ENCODE peak calls at places on chromosomes 1 and 21, in five cellular contexts. S is ovary, V is A549, Z is esophagus muscularis mucosa, M is transverse colon. D is an unnamed sample. For H3K4me1, the result is how much of the 10 kb centered on the place peaks cover.

GRCh38 chr21:44498965-44499560 is 40.9 kb downstream of the KRTAP10-1 start:
- DNase-seq in M (peak), V (no peak), Z (no peak), S (no peak), D (no peak)

GRCh38 chr1:232457607-232458006 is 172.3 kb downstream of the SIPA1L2 start:
- DNase-seq in M (no peak), Z (no peak), V (no peak), S (no peak), D (no peak)

GRCh38 chr1:155968670-155969069 is 9.7 kb downstream of the ARHGEF2 start:
- DNase-seq in S (peak), V (no peak), Z (no peak), M (no peak), D (no peak)

GRCh38 chr1:119139393-119139792 is 1.1 kb downstream of the WARS2 start:
- DNase-seq in Z (no peak), S (no peak), M (no peak), V (no peak), D (no peak)

GRCh38 chr1:54959241-54959640 is 21.2 kb upstream of the TMEM61 start:
- DNase-seq in S (no peak), V (no peak), Z (no peak), M (no peak), D (no peak)

GRCh38 chr1:8406946-8407345 is 89.0 kb downstream of the SLC45A1 start:
- DNase-seq in Z (no peak), M (no peak), S (no peak), V (no peak), D (no peak)

GRCh38 chr1:241730031-241730430 is 78.0 kb downstream of the WDR64 start:
- DNase-seq in Z (no peak), S (no peak), V (no peak), M (no peak), D (no peak)

GRCh38 chr1:172717722-172718455 is 59.0 kb downstream of the FASLG start:
- DNase-seq in M (no peak), Z (no peak), V (peak), S (no peak), D (no peak)

GRCh38 chr1:87958711-87959110 is 630.0 kb downstream of the LMO4 start:
- DNase-seq in V (no peak), M (no peak), Z (no peak), S (no peak), D (no peak)

GRCh38 chr1:10173582-10173981 is 36.8 kb upstream of the KIF1B start:
- DNase-seq in M (no peak), S (no peak), Z (no peak), V (no peak), D (no peak)

DNA sequence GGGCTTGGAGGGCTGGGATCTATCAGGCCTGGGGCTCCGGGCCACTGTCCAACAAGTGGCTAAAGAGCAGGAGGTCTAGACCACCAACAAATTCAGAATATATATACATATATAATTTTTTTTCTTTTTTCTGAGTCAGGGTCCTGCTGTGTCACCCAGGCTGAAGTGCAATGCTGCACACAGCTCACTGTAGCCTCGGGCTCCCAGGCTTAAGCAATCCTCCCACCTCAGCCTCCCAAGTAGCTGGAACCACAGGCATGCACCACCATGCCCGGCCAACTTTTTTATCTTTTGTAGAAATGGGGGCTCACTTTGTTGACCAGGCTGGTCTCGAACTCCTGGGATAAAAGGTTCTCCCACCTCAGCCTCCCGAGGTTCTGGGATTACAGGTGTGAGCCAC is 6.8 kb upstream of the LAPTM5 start:
- DNase-seq in V (no peak), S (no peak), Z (no peak), M (no peak), D (no peak)
- H3K4me1 ChIP-seq in V (under half), S (under half), Z (under half), M (under half), D (half or more)

DNA sequence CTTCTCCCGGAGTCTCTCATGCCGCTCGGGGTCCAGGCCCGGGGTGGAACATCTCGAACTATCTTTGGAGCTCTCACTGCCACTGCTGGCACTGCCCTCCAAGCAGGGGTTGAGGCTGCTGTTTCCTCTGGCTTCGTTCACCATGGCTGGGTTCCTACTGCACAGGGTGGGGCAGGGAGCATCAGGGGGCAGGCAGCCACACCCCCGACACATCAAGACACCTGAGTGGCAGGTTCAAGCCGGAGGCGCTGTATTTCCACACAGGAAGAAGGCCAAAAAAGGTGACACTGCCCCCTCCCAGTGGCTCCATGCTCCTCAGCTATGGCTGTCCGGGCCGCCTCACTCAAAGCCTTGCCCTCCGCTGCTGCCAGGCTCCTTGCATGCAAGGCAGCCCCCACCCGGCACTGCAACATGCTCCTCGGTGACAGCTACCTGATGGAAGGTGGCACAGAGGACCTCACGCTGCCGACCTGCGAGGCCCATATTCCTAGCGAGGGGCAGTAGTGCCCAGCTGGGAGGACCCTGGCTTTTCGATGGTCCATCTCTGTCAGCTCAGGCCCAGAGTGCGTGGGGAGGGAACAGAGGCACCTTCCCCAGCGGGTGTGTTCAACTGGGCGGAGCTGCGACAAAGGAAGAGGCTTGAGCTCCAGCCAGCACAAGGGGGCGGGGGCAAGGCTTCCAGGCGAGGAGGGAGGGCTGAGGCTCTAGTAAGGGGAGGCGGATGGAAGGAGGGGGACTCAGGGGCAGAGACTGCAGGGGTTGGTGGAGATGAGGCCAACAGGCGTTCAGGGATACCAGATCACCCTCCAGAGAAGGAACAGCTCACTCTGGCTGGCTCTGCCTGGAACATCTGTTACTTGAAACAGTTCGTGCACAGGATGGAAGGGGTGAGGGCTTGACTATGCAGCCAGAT is 2.5 kb downstream of the MTHFR start:
- DNase-seq in S (peak), Z (peak), V (no peak), M (peak), D (peak)
- TF ChIP-seq POLR2A in S (peak), Z (peak), V (no peak), M (peak), D (peak)

DNA sequence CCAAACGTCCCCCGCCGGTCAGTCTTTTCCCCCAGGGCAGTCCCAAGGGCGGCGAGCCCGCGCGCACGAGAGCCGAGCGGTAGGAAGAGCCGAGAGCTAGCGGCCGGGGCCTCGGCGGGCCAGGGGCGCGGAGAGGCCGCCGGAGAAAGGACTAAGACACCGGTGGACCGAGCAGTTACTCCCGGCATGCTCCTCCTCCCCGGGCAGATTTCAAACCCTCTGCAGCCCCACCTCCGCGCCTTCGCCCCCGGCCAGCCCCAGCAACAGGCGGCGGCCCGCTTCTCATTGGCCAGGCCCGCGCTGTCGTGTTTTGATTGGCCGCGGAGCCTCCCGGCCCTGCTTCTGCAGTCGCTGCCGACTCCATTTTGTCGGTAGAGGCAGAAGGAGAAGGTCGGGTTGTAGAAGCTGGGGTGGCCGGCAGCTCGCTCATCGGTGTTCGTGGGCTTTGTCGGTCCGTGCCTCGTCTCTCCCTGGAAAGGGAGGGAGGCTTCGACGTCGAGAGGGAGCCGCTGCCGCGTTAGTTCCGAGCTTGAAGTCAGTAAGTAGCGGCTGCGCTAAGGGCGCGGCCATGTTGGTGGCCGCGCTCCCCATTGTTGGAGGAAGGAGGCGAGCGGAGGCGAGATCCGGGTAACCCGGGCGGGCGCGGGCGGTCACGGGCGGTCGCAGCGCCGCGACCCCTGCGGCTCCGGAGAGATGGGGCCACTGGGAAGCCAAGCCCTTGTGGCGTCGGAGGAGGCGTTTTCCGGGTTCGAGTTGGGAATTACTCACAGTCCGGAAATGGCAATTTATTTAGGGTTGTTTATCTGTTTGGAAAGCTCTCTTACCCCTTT is at the start of gene PNRC2:
- DNase-seq in V (peak), S (peak), Z (peak), M (peak), D (peak)
- TF ChIP-seq EP300 in V (no peak), S (no peak), Z (no peak), M (no peak), D (no peak)

GRCh38 chr1:175000697-175001187 is 995 bp downstream of the CACYBP start:
- DNase-seq in Z (no peak), M (no peak), S (no peak), V (no peak), D (no peak)

GRCh38 chr1:174999216-174999925 is 376 bp upstream of the CACYBP start:
- DNase-seq in S (peak), V (peak), M (peak), Z (peak), D (peak)

GRCh38 chr1:174999926-175000696 is at the start of gene CACYBP:
- DNase-seq in S (no peak), M (no peak), V (peak), Z (peak), D (no peak)

GRCh38 chr1:174996474-174996873 is 3.3 kb upstream of the CACYBP start:
- DNase-seq in Z (no peak), M (no peak), S (no peak), V (no peak), D (no peak)

GRCh38 chr1:174998569-174999215 is 1.1 kb upstream of the CACYBP start:
- DNase-seq in Z (no peak), S (peak), V (peak), M (peak), D (no peak)
- H3K4me1 ChIP-seq in Z (under half), S (under half), V (under half), M (under half), D (under half)

DNA sequence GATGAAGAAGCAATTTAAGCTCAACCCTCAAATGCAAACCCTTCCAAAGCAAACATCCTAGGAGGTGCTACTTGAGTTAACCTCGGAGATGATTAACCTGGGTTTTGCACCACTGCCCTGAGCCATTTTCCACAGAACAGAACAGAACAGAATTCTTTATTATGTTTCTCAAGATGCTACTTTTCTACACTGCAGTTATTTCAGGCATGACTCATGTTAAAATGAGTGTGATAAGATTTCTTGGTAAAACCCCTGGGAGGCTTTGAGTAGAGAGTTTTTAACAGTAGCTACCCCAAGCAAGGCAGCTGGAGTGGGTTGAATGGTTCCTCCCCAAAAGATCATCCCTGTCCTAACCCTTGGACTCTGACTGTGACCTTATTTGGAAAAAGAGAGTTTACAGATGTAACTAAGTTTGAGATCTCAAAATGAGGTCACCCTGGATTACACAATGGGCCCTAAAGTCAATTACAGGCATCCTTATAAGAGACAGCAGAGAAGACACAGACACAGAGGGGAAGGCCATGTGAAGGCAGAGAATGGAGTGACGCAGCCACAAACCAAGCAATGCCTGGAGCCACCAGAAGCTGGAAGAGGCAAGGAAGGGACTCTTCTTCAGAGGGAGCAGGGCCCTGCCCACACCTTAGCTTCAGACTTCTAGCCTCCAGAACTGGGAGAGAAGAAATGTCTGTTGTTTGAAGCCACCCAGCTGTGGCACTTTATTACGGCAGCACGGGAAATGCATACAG is 153.4 kb downstream of the ETS2 start:
- DNase-seq in V (no peak), S (no peak), M (peak), Z (no peak), D (peak)
- TF ChIP-seq POLR2A in V (no peak), S (no peak), M (peak), Z (no peak), D (no peak)

D was measured in sigmoid colon.